ENCODE peak calls at places on chromosomes 2 and 18, in seven cellular contexts. One of them, this sample, is unnamed.

GRCh38 chr2:190062053-190062452 is 476 bp downstream of the MSTN start:
- DNase-seq in tibial nerve: no peak
- DNase-seq in colonic mucosa: no peak
- DNase-seq in Peyer's patch: no peak
- DNase-seq in cardiac fibroblast: no peak
- DNase-seq in cardiac muscle cell: no peak
- DNase-seq in NB4: no peak
- DNase-seq in this sample: no peak

GRCh38 chr18:9422816-9423519 is 52.3 kb upstream of the RALBP1 start:
- DNase-seq in tibial nerve: no peak
- DNase-seq in colonic mucosa: peak
- DNase-seq in NB4: no peak
- DNase-seq in cardiac muscle cell: no peak
- DNase-seq in cardiac fibroblast: no peak
- DNase-seq in Peyer's patch: no peak
- DNase-seq in this sample: no peak

GRCh38 chr2:160351978-160352377 is 141.6 kb downstream of the RBMS1 start:
- DNase-seq in cardiac muscle cell: no peak
- DNase-seq in Peyer's patch: no peak
- DNase-seq in cardiac fibroblast: peak
- DNase-seq in tibial nerve: no peak
- DNase-seq in colonic mucosa: no peak
- DNase-seq in NB4: peak
- DNase-seq in this sample: no peak

GRCh38 chr18:34631567-34631966 is 78.5 kb upstream of the DTNA start:
- DNase-seq in tibial nerve: no peak
- DNase-seq in cardiac muscle cell: no peak
- DNase-seq in colonic mucosa: no peak
- DNase-seq in NB4: no peak
- DNase-seq in Peyer's patch: no peak
- DNase-seq in cardiac fibroblast: no peak
- DNase-seq in this sample: no peak

GRCh38 chr2:63104482-63104881 is 53.9 kb downstream of the OTX1 start:
- DNase-seq in colonic mucosa: no peak
- DNase-seq in cardiac fibroblast: no peak
- DNase-seq in tibial nerve: no peak
- DNase-seq in Peyer's patch: no peak
- DNase-seq in cardiac muscle cell: no peak
- DNase-seq in NB4: no peak
- DNase-seq in this sample: no peak

GRCh38 chr2:96116424-96116878 is at the start of gene ADRA2B:
- DNase-seq in cardiac fibroblast: no peak
- DNase-seq in Peyer's patch: peak
- DNase-seq in colonic mucosa: peak
- DNase-seq in NB4: no peak
- DNase-seq in cardiac muscle cell: peak
- DNase-seq in tibial nerve: no peak
- DNase-seq in this sample: no peak

GRCh38 chr2:120331903-120332302 is 14.0 kb upstream of the INHBB start:
- DNase-seq in colonic mucosa: no peak
- DNase-seq in cardiac muscle cell: no peak
- DNase-seq in cardiac fibroblast: no peak
- DNase-seq in Peyer's patch: no peak
- DNase-seq in NB4: no peak
- DNase-seq in tibial nerve: no peak
- DNase-seq in this sample: no peak

GRCh38 chr2:48900321-48901014 is 144.9 kb upstream of the LHCGR start:
- DNase-seq in Peyer's patch: no peak
- DNase-seq in cardiac fibroblast: peak
- DNase-seq in NB4: no peak
- DNase-seq in tibial nerve: no peak
- DNase-seq in cardiac muscle cell: no peak
- DNase-seq in colonic mucosa: no peak
- DNase-seq in this sample: no peak

GRCh38 chr2:106094101-106094860 is 99.8 kb downstream of the UXS1 start:
- DNase-seq in cardiac fibroblast: no peak
- DNase-seq in Peyer's patch: peak
- DNase-seq in colonic mucosa: no peak
- DNase-seq in NB4: no peak
- DNase-seq in tibial nerve: no peak
- DNase-seq in cardiac muscle cell: no peak
- DNase-seq in this sample: no peak
- H3K4me3 ChIP-seq in cardiac fibroblast: no peak
- H3K4me3 ChIP-seq in Peyer's patch: no peak
- H3K4me3 ChIP-seq in colonic mucosa: no peak
- H3K4me3 ChIP-seq in NB4: no peak
- H3K4me3 ChIP-seq in tibial nerve: no peak
- H3K4me3 ChIP-seq in cardiac muscle cell: no peak
- H3K4me3 ChIP-seq in this sample: no peak

DNA sequence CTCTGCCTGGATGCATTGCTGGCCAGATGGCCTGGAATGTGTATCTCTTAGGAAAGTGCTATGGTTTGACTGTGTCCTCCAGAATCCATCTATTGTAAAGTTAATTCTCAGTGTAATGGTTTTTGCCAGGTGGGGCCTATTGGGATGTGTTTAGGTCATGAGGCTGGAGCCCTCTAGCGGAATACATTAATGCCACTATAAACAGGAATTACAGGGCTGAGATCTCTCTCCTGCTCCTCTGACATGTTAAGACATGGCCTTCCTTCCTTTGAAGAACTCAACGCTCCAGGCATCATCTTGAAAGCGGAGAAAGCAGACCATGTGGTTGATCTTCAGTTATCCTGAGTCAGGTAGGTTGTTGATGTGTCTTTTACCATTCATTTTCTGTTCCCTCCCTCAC is 276.4 kb downstream of the RPIA start:
- DNase-seq in tibial nerve: no peak
- DNase-seq in cardiac fibroblast: peak
- DNase-seq in colonic mucosa: no peak
- DNase-seq in cardiac muscle cell: peak
- DNase-seq in NB4: peak
- DNase-seq in Peyer's patch: no peak
- DNase-seq in this sample: no peak
- TF ChIP-seq CTCF in tibial nerve: no peak
- TF ChIP-seq CTCF in cardiac fibroblast: no peak
- TF ChIP-seq CTCF in colonic mucosa: no peak
- TF ChIP-seq CTCF in cardiac muscle cell: peak
- TF ChIP-seq CTCF in NB4: peak
- TF ChIP-seq CTCF in Peyer's patch: no peak
- TF ChIP-seq CTCF in this sample: no peak

DNA sequence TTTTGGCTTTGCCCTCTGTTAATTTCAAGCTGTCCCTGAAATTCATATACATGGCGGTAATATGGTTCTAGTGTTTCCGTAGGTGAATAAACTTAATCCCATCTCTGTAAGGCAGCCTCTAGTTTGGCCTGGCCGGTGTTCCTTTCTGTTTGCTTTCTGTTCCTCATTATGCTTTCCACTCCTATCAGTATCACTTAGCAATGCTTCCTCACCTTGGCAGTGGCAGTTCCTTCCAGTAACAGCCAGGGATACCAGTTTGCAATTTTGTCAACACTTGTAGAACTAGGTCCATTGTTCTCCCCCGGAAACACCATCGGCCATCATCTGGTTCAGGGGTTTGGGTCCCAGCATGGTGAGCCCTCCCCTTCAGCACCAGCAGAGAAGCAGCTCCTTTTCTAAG is 18.2 kb upstream of the TNP1 start:
- DNase-seq in colonic mucosa: no peak
- DNase-seq in cardiac fibroblast: no peak
- DNase-seq in Peyer's patch: no peak
- DNase-seq in cardiac muscle cell: no peak
- DNase-seq in tibial nerve: no peak
- DNase-seq in NB4: no peak
- DNase-seq in this sample: no peak
- H3K4me3 ChIP-seq in colonic mucosa: no peak
- H3K4me3 ChIP-seq in cardiac fibroblast: no peak
- H3K4me3 ChIP-seq in Peyer's patch: no peak
- H3K4me3 ChIP-seq in cardiac muscle cell: no peak
- H3K4me3 ChIP-seq in tibial nerve: no peak
- H3K4me3 ChIP-seq in NB4: no peak
- H3K4me3 ChIP-seq in this sample: no peak

DNA sequence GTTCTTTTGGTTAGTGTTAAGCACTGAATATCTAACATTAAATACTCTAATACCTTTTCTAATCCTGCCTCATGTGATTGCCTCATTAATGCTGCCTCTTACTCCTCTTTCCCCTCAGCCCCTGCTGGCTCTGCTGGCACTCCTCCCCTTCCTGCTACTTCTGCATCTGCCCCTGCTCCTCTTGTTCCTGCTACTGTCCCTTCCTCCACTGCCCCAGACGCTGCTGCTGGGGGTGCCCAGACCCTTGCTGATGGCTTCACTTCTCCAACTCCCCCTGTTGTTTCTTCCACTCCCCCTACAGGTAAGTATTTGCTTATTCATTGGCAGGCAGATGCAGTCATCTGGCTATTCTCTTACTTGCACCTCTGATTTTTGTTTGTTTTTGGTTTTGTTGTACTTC is 68.5 kb downstream of the ABI2 start:
- DNase-seq in NB4: peak
- DNase-seq in tibial nerve: no peak
- DNase-seq in Peyer's patch: no peak
- DNase-seq in cardiac muscle cell: peak
- DNase-seq in colonic mucosa: no peak
- DNase-seq in cardiac fibroblast: no peak
- DNase-seq in this sample: no peak
- TF ChIP-seq CTCF in NB4: peak
- TF ChIP-seq CTCF in tibial nerve: no peak
- TF ChIP-seq CTCF in Peyer's patch: no peak
- TF ChIP-seq CTCF in cardiac muscle cell: peak
- TF ChIP-seq CTCF in colonic mucosa: no peak
- TF ChIP-seq CTCF in cardiac fibroblast: peak
- TF ChIP-seq CTCF in this sample: no peak

DNA sequence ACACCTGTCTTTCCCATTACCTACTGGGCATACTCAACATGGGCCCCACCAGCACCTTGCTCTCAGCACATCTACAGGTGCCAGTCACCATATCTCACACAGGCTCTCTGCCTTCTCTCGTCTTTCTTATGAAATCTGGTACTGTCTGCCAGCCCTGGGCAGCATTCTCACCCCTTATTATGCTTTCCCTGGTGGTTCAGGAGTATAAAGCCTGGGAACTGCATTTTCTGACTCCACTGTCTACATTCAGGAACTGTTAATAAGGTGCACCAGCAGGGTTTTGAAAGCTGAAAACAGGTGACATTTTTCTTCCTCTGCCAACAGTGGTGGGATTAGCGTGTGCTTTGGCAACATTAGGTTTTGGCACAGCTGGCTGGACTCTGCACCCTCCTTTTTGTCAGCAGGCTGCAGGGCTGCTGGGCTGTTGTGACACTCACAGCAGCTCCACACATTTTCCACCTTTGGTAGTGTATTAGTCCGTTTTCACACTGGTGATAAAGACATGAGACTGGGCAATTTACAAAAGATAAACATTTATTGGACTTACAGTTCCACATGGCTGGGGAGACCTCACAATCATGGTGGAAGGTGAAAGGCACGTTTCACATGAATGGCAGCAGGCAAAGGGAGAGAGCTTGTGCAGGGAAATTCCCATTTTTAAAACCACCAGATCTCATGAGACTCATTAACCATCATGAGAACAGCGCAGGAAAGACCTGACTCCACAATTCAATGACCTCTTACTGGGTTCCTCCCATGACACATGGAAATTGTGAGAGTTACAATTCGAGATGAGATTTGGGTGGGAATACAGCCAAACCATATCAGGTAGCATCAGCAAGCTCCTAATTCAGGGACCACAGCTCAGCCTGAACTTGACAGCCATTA is 343.1 kb upstream of the LYPD1 start:
- DNase-seq in tibial nerve: no peak
- DNase-seq in cardiac fibroblast: no peak
- DNase-seq in colonic mucosa: no peak
- DNase-seq in Peyer's patch: no peak
- DNase-seq in cardiac muscle cell: no peak
- DNase-seq in NB4: no peak
- DNase-seq in this sample: no peak
- H3K4me3 ChIP-seq in tibial nerve: no peak
- H3K4me3 ChIP-seq in cardiac fibroblast: no peak
- H3K4me3 ChIP-seq in colonic mucosa: no peak
- H3K4me3 ChIP-seq in Peyer's patch: no peak
- H3K4me3 ChIP-seq in cardiac muscle cell: no peak
- H3K4me3 ChIP-seq in NB4: no peak
- H3K4me3 ChIP-seq in this sample: no peak

GRCh38 chr2:127024769-127025356 is 82.1 kb downstream of the BIN1 start:
- DNase-seq in tibial nerve: no peak
- DNase-seq in Peyer's patch: no peak
- DNase-seq in cardiac fibroblast: no peak
- DNase-seq in cardiac muscle cell: peak
- DNase-seq in NB4: no peak
- DNase-seq in colonic mucosa: peak
- DNase-seq in this sample: no peak
- TF ChIP-seq CTCF in tibial nerve: peak
- TF ChIP-seq CTCF in Peyer's patch: no peak
- TF ChIP-seq CTCF in cardiac fibroblast: peak
- TF ChIP-seq CTCF in cardiac muscle cell: peak
- TF ChIP-seq CTCF in NB4: no peak
- TF ChIP-seq CTCF in colonic mucosa: no peak
- TF ChIP-seq CTCF in this sample: no peak

GRCh38 chr2:238487134-238487533 is 60.4 kb downstream of the ASB1 start:
- DNase-seq in cardiac muscle cell: no peak
- DNase-seq in tibial nerve: no peak
- DNase-seq in colonic mucosa: no peak
- DNase-seq in cardiac fibroblast: no peak
- DNase-seq in NB4: no peak
- DNase-seq in Peyer's patch: no peak
- DNase-seq in this sample: peak
- H3K4me3 ChIP-seq in cardiac muscle cell: no peak
- H3K4me3 ChIP-seq in tibial nerve: no peak
- H3K4me3 ChIP-seq in colonic mucosa: no peak
- H3K4me3 ChIP-seq in cardiac fibroblast: no peak
- H3K4me3 ChIP-seq in NB4: no peak
- H3K4me3 ChIP-seq in Peyer's patch: no peak
- H3K4me3 ChIP-seq in this sample: no peak

DNA sequence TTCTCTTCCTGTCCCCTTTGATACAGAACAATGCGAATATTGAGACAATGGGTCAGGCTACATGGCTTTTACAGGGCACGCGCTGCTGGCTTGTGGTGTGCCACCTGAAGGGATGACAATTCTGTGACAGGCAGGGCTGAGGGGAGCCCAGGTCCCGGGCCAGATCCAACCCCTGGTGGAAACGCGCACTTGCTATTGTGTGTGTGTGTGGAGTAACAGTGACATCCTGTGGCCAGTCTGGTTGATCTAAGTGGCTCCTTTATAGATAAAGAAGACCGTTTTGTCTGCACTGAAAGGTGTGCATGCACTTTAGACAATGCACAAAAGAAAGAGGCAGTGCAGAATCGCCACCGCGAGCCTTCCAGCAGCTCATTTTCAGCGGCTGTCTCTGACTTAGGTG is 273.6 kb downstream of the HRH4 start:
- DNase-seq in NB4: peak
- DNase-seq in cardiac muscle cell: peak
- DNase-seq in cardiac fibroblast: no peak
- DNase-seq in colonic mucosa: no peak
- DNase-seq in tibial nerve: no peak
- DNase-seq in Peyer's patch: no peak
- DNase-seq in this sample: no peak
- TF ChIP-seq CTCF in NB4: no peak
- TF ChIP-seq CTCF in cardiac muscle cell: no peak
- TF ChIP-seq CTCF in cardiac fibroblast: no peak
- TF ChIP-seq CTCF in colonic mucosa: no peak
- TF ChIP-seq CTCF in tibial nerve: no peak
- TF ChIP-seq CTCF in Peyer's patch: peak
- TF ChIP-seq CTCF in this sample: no peak

This sample was measured in psoas muscle.